ENCODE peak calls at places on chromosomes 6 and 20, in ten cellular contexts. Z is H1, I is heart right ventricle, U is HAP-1, V is heart left ventricle, F is IMR-90, B is mucosa of descending colon, P is tibial nerve, D is GM23248, Y is tibial artery. K is an unnamed sample.

GRCh38 chr20:58308680-58309527 is 611 bp upstream of the RAB22A start:
- DNase-seq in Y (peak; percentile 83), D (peak; percentile 52), V (peak; percentile 70), Z (peak; percentile 82), P (peak; percentile 44), I (peak; percentile 55), F (peak; percentile 46), B (peak; percentile 81), U (peak; percentile 50), K (no peak)

GRCh38 chr6:103797738-103798137 is 1062.0 kb downstream of the HACE1 start:
- DNase-seq in U (no peak), F (no peak), Y (no peak), Z (no peak), I (no peak), D (peak; percentile 23), P (no peak), B (no peak), V (no peak), K (no peak)

GRCh38 chr20:34713194-34713943 is 9.2 kb downstream of the TP53INP2 start:
- DNase-seq in Y (no peak), B (no peak), D (peak; percentile 96), V (no peak), P (no peak), U (no peak), I (peak; percentile 52), F (peak; percentile 100), Z (no peak), K (no peak)

GRCh38 chr6:44775121-44775520 is 387.6 kb downstream of the CDC5L start:
- DNase-seq in B (no peak), U (no peak), Y (no peak), I (no peak), Z (no peak), P (no peak), V (no peak), D (peak; percentile 24), F (no peak), K (no peak)

GRCh38 chr20:23782366-23782983 is 31.7 kb upstream of the CST1 start:
- DNase-seq in Y (no peak), P (no peak), V (no peak), F (peak; percentile 2), B (no peak), D (peak; percentile 49), Z (peak; percentile 83), U (peak; percentile 17), I (peak; percentile 20), K (no peak)

GRCh38 chr20:32160341-32160740 is 47.2 kb downstream of the PLAGL2 start:
- DNase-seq in Y (peak; percentile 45), I (no peak), P (no peak), V (no peak), U (no peak), F (no peak), D (no peak), Z (no peak), B (no peak), K (no peak)

GRCh38 chr6:41937881-41938574 is 3.6 kb downstream of the CCND3 start:
- DNase-seq in P (no peak), F (no peak), I (peak; percentile 40), Z (no peak), U (no peak), V (peak; percentile 43), Y (no peak), B (no peak), D (no peak), K (no peak)

GRCh38 chr6:18753071-18753470 is 365.9 kb downstream of the RNF144B start:
- DNase-seq in I (no peak), Z (no peak), V (no peak), Y (no peak), P (no peak), F (no peak), B (no peak), D (no peak), U (no peak), K (no peak)

GRCh38 chr6:82073484-82073883 is 174.1 kb downstream of the IBTK start:
- DNase-seq in U (no peak), Y (no peak), D (no peak), F (no peak), I (no peak), Z (no peak), B (no peak), P (no peak), V (no peak), K (no peak)

GRCh38 chr20:36880741-36881250 is 4.9 kb downstream of the TLDC2 start:
- DNase-seq in D (no peak), V (no peak), Y (no peak), U (no peak), B (no peak), I (no peak), P (no peak), F (no peak), Z (no peak), K (no peak)

GRCh38 chr6:159106627-159107241 is 61.9 kb upstream of the TAGAP start:
- DNase-seq in D (peak; percentile 58), Z (peak; percentile 98), F (peak; percentile 40), I (peak; percentile 76), V (peak; percentile 76), P (peak; percentile 73), U (peak; percentile 68), B (peak; percentile 80), Y (peak; percentile 67), K (peak; percentile 71)

GRCh38 chr6:139597781-139598368 is 223.4 kb upstream of the CITED2 start:
- DNase-seq in Z (no peak), Y (peak; percentile 93), V (peak; percentile 55), U (no peak), D (peak; percentile 96), B (peak; percentile 81), F (peak; percentile 98), I (peak; percentile 38), P (peak; percentile 54), K (no peak)

GRCh38 chr6:45915776-45916348 is 99.8 kb downstream of the CLIC5 start:
- DNase-seq in U (peak; percentile 52), B (no peak), Y (no peak), I (no peak), Z (no peak), F (no peak), D (no peak), V (no peak), P (no peak), K (no peak)

GRCh38 chr6:33794910-33795615 is 6.1 kb upstream of the LEMD2 start:
- DNase-seq in V (no peak), D (peak; percentile 31), Z (no peak), B (no peak), Y (no peak), P (no peak), U (peak; percentile 45), I (no peak), F (no peak), K (no peak)

GRCh38 chr6:138035070-138035469 is 72.1 kb downstream of the PERP start:
- DNase-seq in Z (no peak), F (no peak), B (no peak), D (no peak), U (no peak), Y (no peak), I (no peak), P (no peak), V (no peak), K (no peak)

GRCh38 chr20:45070932-45071632 is 29.8 kb downstream of the KCNS1 start:
- DNase-seq in F (peak; percentile 26), D (peak; percentile 28), Z (no peak), I (no peak), B (no peak), U (no peak), P (no peak), V (no peak), Y (no peak), K (no peak)

GRCh38 chr6:132612449-132613116 is 11.5 kb downstream of the TAAR2 start:
- DNase-seq in V (no peak), Z (no peak), F (no peak), Y (no peak), P (no peak), U (no peak), D (no peak), I (no peak), B (no peak), K (no peak)

GRCh38 chr6:26260791-26261484 is 104.1 kb upstream of the BTN3A2 start:
- DNase-seq in I (no peak), F (no peak), Z (no peak), B (no peak), D (no peak), P (no peak), V (no peak), Y (no peak), U (no peak), K (no peak)
- H3K9me3 ChIP-seq in I (no peaks in the 10 kb centered on the region), F (no peaks in the 10 kb centered on the region), Z (no peaks in the 10 kb centered on the region), B (no peaks in the 10 kb centered on the region), D (no peaks in the 10 kb centered on the region), P (no peaks in the 10 kb centered on the region), V (no peaks in the 10 kb centered on the region), Y (no peaks in the 10 kb centered on the region), U (no peaks in the 10 kb centered on the region), K (no peaks in the 10 kb centered on the region)

DNA sequence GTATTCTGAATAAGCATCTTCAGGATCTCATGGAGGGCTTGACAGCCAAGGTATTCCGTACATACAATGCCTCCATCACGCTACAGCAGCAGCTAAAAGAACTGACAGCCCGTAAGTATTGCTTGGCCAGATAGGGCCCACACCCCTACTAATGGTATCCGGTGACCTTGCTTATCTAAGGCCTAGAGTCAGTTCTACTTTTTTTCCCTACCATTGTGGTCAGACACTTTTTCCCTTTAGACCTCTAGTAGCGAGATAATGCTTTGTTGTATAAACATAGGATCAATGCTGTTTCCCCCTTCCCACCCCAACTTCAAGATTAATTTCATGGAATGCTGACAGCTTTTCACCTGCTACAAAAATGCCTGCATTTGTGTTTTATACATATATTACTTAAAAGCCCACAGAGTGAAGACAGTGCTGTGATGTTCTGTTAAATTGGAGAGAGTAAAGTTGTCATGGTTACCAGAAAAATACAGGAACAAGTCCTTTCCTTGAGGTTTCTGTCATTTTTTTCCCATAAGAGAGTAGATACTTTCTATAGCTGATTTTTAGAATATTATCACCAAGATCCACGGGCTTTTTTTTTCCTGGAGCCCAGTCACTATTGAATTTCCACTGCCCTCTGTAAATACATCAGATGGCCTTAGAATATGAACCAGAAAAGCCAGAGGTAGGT is 20.9 kb upstream of the PLCG1 start:
- DNase-seq in Y (no peak), B (no peak), U (no peak), Z (no peak), F (no peak), D (no peak), I (no peak), V (no peak), P (no peak), K (no peak)
- H3K36me3 ChIP-seq in Y (peaks cover 94% of the 10 kb centered on the region), B (no peaks in the 10 kb centered on the region), U (peaks cover 85% of the 10 kb centered on the region), Z (peaks cover 92% of the 10 kb centered on the region), F (peaks cover 70% of the 10 kb centered on the region), D (peaks cover 79% of the 10 kb centered on the region), I (no peaks in the 10 kb centered on the region), V (peaks cover 100% of the 10 kb centered on the region), P (peaks cover 45% of the 10 kb centered on the region), K (peaks cover 39% of the 10 kb centered on the region)

DNA sequence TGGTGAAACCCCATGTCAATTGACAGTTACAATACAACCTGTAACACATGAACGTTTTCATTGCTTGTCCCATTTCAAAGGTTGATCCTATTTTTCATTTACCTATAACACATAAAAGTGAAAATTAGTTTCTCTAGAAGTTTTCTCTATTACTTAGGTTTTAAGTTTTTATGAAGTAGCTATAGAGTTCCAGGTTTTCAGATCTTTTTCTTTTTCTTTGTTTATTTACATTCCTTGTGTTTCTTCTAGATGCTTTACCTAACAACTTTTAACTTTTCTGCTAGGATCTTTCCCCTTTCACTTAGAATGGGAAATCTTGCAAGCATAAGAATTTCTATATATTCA is 232.6 kb downstream of the PLCB1 start:
- DNase-seq in Z (no peak), F (no peak), U (no peak), B (no peak), D (no peak), V (no peak), P (no peak), Y (no peak), I (no peak), K (no peak)
- H3K4me1 ChIP-seq in Z (peaks cover 7% of the 10 kb centered on the region), F (no peaks in the 10 kb centered on the region), U (no peaks in the 10 kb centered on the region), B (no peaks in the 10 kb centered on the region), D (peaks cover 18% of the 10 kb centered on the region), V (peaks cover 10% of the 10 kb centered on the region), P (peaks cover 6% of the 10 kb centered on the region), Y (no peaks in the 10 kb centered on the region), I (peaks cover 17% of the 10 kb centered on the region), K (peaks cover 2% of the 10 kb centered on the region)

GRCh38 chr6:169411722-169412121 is 158.1 kb upstream of the THBS2 start:
- DNase-seq in V (no peak), U (no peak), F (no peak), B (no peak), Y (no peak), P (no peak), I (no peak), Z (no peak), D (no peak), K (no peak)
- H3K9me3 ChIP-seq in V (no peaks in the 10 kb centered on the region), U (no peaks in the 10 kb centered on the region), F (peaks cover 10% of the 10 kb centered on the region), B (peaks cover 15% of the 10 kb centered on the region), Y (peaks cover 8% of the 10 kb centered on the region), P (peaks cover 25% of the 10 kb centered on the region), I (peaks cover 22% of the 10 kb centered on the region), Z (peaks cover 40% of the 10 kb centered on the region), D (no peaks in the 10 kb centered on the region), K (peaks cover 2% of the 10 kb centered on the region)

K was measured in iPS DF 6.9.